ENCODE peak calls at places on chromosomes 16 and 17, in six cellular contexts. S is IMR-90, Q is trophoblast cell, L is H1, B is neuronal stem cell, R is mesendoderm. F is an unnamed sample.

GRCh38 chr17:48236681-48237134 is 129.1 kb downstream of the SNX11 start:
- DNase-seq in S (peak), Q (no peak), L (no peak), B (no peak), R (no peak), F (no peak)

GRCh38 chr17:42266918-42267766 is 9.0 kb downstream of the STAT5B start:
- DNase-seq in S (peak), Q (peak), L (no peak), B (no peak), R (peak), F (peak)

GRCh38 chr17:18187226-18187625 is 3.6 kb downstream of the ALKBH5 start:
- DNase-seq in S (no peak), Q (no peak), L (no peak), B (no peak), R (no peak), F (no peak)

GRCh38 chr16:88976359-88977027 is 514 bp downstream of the CBFA2T3 start:
- DNase-seq in S (no peak), Q (no peak), L (no peak), B (no peak), R (no peak), F (no peak)

GRCh38 chr17:41633498-41634197 is 9.3 kb upstream of the KRT17 start:
- DNase-seq in S (no peak), Q (no peak), L (no peak), B (no peak), R (peak), F (peak)

GRCh38 chr17:77828749-77829539 is 129.6 kb upstream of the TNRC6C start:
- DNase-seq in S (no peak), Q (no peak), L (no peak), B (no peak), R (no peak), F (no peak)

GRCh38 chr16:46648656-46649055 is 27.5 kb upstream of the SHCBP1 start:
- DNase-seq in S (no peak), Q (no peak), L (no peak), B (no peak), R (peak), F (no peak)

GRCh38 chr17:72735089-72735488 is 357.4 kb downstream of the SLC39A11 start:
- DNase-seq in S (no peak), Q (no peak), L (no peak), B (no peak), R (no peak), F (no peak)

GRCh38 chr16:57828272-57829161 is 26.2 kb upstream of the KIFC3 start:
- DNase-seq in S (no peak), Q (no peak), L (no peak), B (no peak), R (peak), F (no peak)

GRCh38 chr17:49111934-49112333 is 20.6 kb upstream of the B4GALNT2 start:
- DNase-seq in S (no peak), Q (peak), L (no peak), B (no peak), R (no peak), F (no peak)

GRCh38 chr17:17367931-17368330 is 64.8 kb downstream of the NT5M start:
- DNase-seq in S (peak), Q (no peak), L (no peak), B (no peak), R (no peak), F (no peak)

GRCh38 chr17:78979780-78980623 is at the start of gene LGALS3BP:
- DNase-seq in S (peak), Q (peak), L (no peak), B (peak), R (peak), F (peak)

GRCh38 chr17:55089955-55090573 is 121.5 kb downstream of the STXBP4 start:
- DNase-seq in S (peak), Q (no peak), L (no peak), B (no peak), R (peak), F (peak)

GRCh38 chr17:5211458-5211857 is 19.8 kb upstream of the ZNF594 start:
- DNase-seq in S (no peak), Q (no peak), L (no peak), B (no peak), R (no peak), F (no peak)

GRCh38 chr17:40536731-40537171 is 28.5 kb downstream of the CCR7 start:
- DNase-seq in S (peak), Q (no peak), L (no peak), B (no peak), R (no peak), F (no peak)

GRCh38 chr17:17056167-17056562 is 13.9 kb downstream of the MPRIP start:
- DNase-seq in S (no peak), Q (peak), L (no peak), B (no peak), R (no peak), F (no peak)

GRCh38 chr17:79098282-79098867 is 23.8 kb downstream of the ENGASE start:
- DNase-seq in S (no peak), Q (no peak), L (no peak), B (no peak), R (no peak), F (no peak)

GRCh38 chr17:68821860-68822693 is 133.1 kb downstream of the ABCA8 start:
- DNase-seq in S (peak), Q (peak), L (no peak), B (no peak), R (no peak), F (peak)

GRCh38 chr16:66874079-66874775 is 6.1 kb upstream of the PDP2 start:
- DNase-seq in S (peak), Q (peak), L (no peak), B (no peak), R (peak), F (peak)

GRCh38 chr16:82583415-82583814 is 43.4 kb upstream of the CDH13 start:
- DNase-seq in S (peak), Q (no peak), L (no peak), B (no peak), R (no peak), F (no peak)

GRCh38 chr17:48549909-48550308 is 5.0 kb upstream of the HOXB2 start:
- DNase-seq in S (peak), Q (no peak), L (no peak), B (no peak), R (no peak), F (peak)

GRCh38 chr17:77281024-77281903 is 140.5 kb downstream of the SEC14L1 start:
- DNase-seq in S (peak), Q (peak), L (no peak), B (peak), R (peak), F (peak)

GRCh38 chr16:67390816-67391423 is 2.4 kb downstream of the TPPP3 start:
- DNase-seq in S (no peak), Q (no peak), L (no peak), B (no peak), R (no peak), F (no peak)

GRCh38 chr17:41026668-41027471 is at the start of gene KRTAP1-5:
- DNase-seq in S (peak), Q (peak), L (no peak), B (no peak), R (no peak), F (peak)

GRCh38 chr17:10756146-10756545 is 26.3 kb upstream of the TMEM220 start:
- DNase-seq in S (no peak), Q (no peak), L (no peak), B (no peak), R (peak), F (no peak)
- H3K4me2 ChIP-seq in S (no peak), Q (no peak), L (peak), B (no peak), R (no peak), F (no peak)

GRCh38 chr16:78640886-78641285 is 541.4 kb downstream of the WWOX start:
- DNase-seq in S (no peak), Q (no peak), L (no peak), B (no peak), R (no peak), F (no peak)

GRCh38 chr16:78639775-78640174 is 540.3 kb downstream of the WWOX start:
- DNase-seq in S (no peak), Q (no peak), L (no peak), B (no peak), R (no peak), F (no peak)

GRCh38 chr16:78642621-78643285 is 543.3 kb downstream of the WWOX start:
- DNase-seq in S (no peak), Q (peak), L (no peak), B (no peak), R (peak), F (no peak)

GRCh38 chr16:78641463-78641862 is 542.0 kb downstream of the WWOX start:
- DNase-seq in S (no peak), Q (no peak), L (no peak), B (no peak), R (no peak), F (no peak)

GRCh38 chr16:78638371-78638770 is 538.9 kb downstream of the WWOX start:
- DNase-seq in S (no peak), Q (peak), L (no peak), B (no peak), R (peak), F (no peak)
- H2BK5ac ChIP-seq in S (no peak), Q (peak), L (no peak), B (no peak), R (no peak), F (no peak)

GRCh38 chr16:89993377-89993776 is 25.9 kb downstream of the DBNDD1 start:
- DNase-seq in S (no peak), Q (no peak), L (no peak), B (no peak), R (no peak), F (no peak)

GRCh38 chr16:89993971-89994370 is 25.3 kb downstream of the DBNDD1 start:
- DNase-seq in S (no peak), Q (no peak), L (no peak), B (no peak), R (no peak), F (no peak)

GRCh38 chr16:89994389-89994720 is 24.9 kb downstream of the DBNDD1 start:
- DNase-seq in S (no peak), Q (no peak), L (no peak), B (no peak), R (no peak), F (no peak)

GRCh38 chr16:89999831-90000574 is 19.3 kb downstream of the DBNDD1 start:
- DNase-seq in S (no peak), Q (no peak), L (no peak), B (no peak), R (no peak), F (no peak)

DNA sequence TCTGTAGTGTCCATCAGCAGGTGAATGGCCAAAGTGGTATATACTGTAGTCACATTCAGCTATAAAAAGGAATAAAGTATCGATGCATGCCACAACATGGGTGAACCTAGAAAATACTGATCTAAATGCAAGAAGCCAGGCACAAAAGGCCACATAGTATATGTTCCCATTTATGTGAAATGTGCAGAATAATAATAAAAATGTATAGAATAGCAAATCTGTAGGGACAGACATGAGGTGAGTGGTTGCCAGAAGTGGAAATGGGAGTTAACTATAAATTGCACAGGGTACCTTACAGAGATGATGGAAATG is 23.1 kb downstream of the DBNDD1 start:
- DNase-seq in S (no peak), Q (no peak), L (no peak), B (no peak), R (no peak), F (no peak)
- H4K8ac ChIP-seq in S (no peak), Q (no peak), L (no peak), B (no peak), R (no peak), F (no peak)

DNA sequence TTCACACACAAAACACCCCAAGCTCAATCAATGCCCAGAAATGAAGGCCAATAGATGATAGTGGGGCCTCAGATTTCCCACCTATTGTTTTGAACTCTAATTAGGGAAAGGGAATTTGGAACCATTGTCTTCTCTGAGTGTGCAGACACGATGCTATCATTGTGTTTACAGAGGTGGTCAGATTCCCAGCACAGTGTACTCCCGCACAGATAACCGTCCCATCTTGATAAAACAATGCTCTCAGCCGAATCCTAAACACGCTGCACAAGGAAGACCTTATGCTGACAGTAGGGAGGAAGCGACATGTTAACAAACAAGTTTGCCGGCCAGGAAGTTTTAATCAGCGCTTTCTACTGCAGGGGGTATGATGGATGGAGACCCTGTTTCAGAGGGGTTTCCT is 684.6 kb downstream of the MAF start:
- DNase-seq in S (no peak), Q (no peak), L (no peak), B (no peak), R (peak), F (no peak)
- H3K4me2 ChIP-seq in S (no peak), Q (no peak), L (no peak), B (no peak), R (no peak), F (no peak)

GRCh38 chr17:66142428-66142827 is 49.5 kb downstream of the CEP112 start:
- DNase-seq in S (no peak), Q (no peak), L (no peak), B (no peak), R (no peak), F (no peak)
- H2BK5ac ChIP-seq in S (no peak), Q (no peak), L (no peak), B (no peak), R (no peak), F (no peak)

GRCh38 chr16:2699791-2700600 is 17.7 kb downstream of the KCTD5 start:
- DNase-seq in S (no peak), Q (no peak), L (no peak), B (no peak), R (no peak), F (no peak)
- H4K8ac ChIP-seq in S (no peak), Q (no peak), L (no peak), B (no peak), R (no peak), F (no peak)

DNA sequence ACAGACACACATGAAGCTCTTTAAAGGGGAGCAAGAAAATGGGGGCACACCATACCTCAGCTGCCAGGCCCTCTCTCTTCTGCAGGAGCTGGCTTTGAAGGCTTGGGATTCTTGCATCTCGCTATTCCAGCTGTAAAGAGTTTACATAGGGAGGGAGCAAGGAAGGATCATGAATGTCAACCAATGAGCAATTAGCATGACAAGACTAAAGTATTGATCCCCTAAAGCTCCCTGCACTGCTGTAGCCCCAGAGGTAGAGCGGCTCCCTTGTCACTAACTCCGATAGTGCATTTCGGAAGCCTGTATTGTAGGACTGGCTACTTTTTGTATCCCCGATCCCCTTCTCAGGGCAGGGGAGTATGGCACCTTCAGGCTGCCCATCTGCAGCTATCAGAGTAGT is 113.4 kb upstream of the PMFBP1 start:
- DNase-seq in S (no peak), Q (no peak), L (peak), B (no peak), R (no peak), F (no peak)
- H3K4me2 ChIP-seq in S (no peak), Q (no peak), L (peak), B (no peak), R (no peak), F (no peak)

GRCh38 chr16:81006472-81007311 is at the start of the genes CENPN and CMC2:
- DNase-seq in S (peak), Q (peak), L (peak), B (peak), R (peak), F (peak)
- H2BK5ac ChIP-seq in S (peak), Q (peak), L (peak), B (peak), R (peak), F (peak)

DNA sequence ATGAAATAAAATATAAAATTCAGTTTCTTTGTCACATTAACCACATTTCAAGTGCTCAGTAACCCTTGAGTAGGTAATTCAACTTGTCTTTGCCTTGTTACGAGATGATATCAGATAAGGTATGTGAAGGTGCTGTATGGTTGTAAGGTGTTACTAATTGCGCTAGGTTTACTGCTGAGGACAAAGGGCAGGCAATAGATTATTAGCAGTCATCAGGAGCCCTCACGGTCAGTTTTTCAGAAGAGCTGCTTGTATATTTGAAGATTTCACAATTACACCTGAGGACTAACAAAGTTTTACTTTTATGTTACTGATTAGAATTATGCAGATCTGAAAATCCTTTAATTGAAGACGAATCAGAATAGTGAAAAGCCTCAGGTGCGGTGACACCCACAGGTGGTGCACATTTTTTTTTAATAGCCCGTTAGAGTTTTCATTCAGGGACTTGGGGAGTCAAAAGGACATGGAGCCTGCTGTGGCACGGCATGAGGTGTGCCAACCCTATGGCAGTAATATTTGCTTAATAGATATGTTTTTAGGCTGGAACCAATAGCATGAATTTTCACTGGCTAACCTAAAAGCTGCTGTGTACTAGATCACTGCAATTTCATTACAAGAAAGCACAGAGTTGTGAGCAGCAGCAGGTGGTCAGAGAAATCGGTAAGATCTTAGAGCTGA is 16.4 kb downstream of the NDEL1 start:
- DNase-seq in S (no peak), Q (no peak), L (no peak), B (no peak), R (no peak), F (no peak)
- H4K8ac ChIP-seq in S (no peak), Q (no peak), L (no peak), B (no peak), R (no peak), F (no peak)